ENCODE peak calls at places on chromosomes 1 and 21, in ten cellular contexts. D is thoracic aorta, O is left lung, K is lower leg skin, H is stomach, F is body of pancreas, Y is AG04449, U is cardiac fibroblast, S is PC-9, N is AG10803. M is an unnamed sample.

GRCh38 chr21:44485254-44485793 is 30.0 kb downstream of the LRRC3 start:
- DNase-seq in D (no peak), O (peak; percentile 54), K (no peak), H (no peak), F (no peak), Y (no peak), U (peak; percentile 51), S (no peak), N (peak; percentile 44), M (peak; percentile 53)

GRCh38 chr21:25398630-25399029 is 208.7 kb downstream of the MRPL39 start:
- DNase-seq in D (no peak), O (no peak), K (no peak), H (no peak), F (no peak), Y (no peak), U (no peak), S (no peak), N (no peak), M (no peak)

GRCh38 chr1:197395209-197395608 is 127.2 kb downstream of the CRB1 start:
- DNase-seq in D (no peak), O (no peak), K (no peak), H (no peak), F (no peak), Y (no peak), U (no peak), S (peak; percentile 50), N (no peak), M (no peak)

GRCh38 chr1:65539272-65540131 is 119.0 kb downstream of the LEPR start:
- DNase-seq in D (no peak), O (no peak), K (no peak), H (no peak), F (no peak), Y (no peak), U (no peak), S (no peak), N (peak; percentile 9), M (no peak)

GRCh38 chr1:230899845-230900251 is 31.5 kb upstream of the C1orf198 start:
- DNase-seq in D (no peak), O (no peak), K (no peak), H (no peak), F (peak; percentile 33), Y (peak; percentile 66), U (peak; percentile 91), S (no peak), N (peak; percentile 88), M (no peak)

GRCh38 chr21:38654580-38654979 is 151.1 kb upstream of the ETS2 start:
- DNase-seq in D (no peak), O (no peak), K (no peak), H (no peak), F (no peak), Y (no peak), U (no peak), S (no peak), N (no peak), M (no peak)

GRCh38 chr1:192350351-192350750 is 33.6 kb downstream of the RGS21 start:
- DNase-seq in D (no peak), O (no peak), K (no peak), H (no peak), F (no peak), Y (no peak), U (no peak), S (no peak), N (no peak), M (no peak)

GRCh38 chr1:75202751-75203150 is 68.6 kb downstream of the LHX8 start:
- DNase-seq in D (no peak), O (no peak), K (no peak), H (no peak), F (no peak), Y (no peak), U (no peak), S (no peak), N (no peak), M (no peak)

GRCh38 chr1:37797750-37798345 is 4.2 kb downstream of the MANEAL start:
- DNase-seq in D (no peak), O (no peak), K (no peak), H (no peak), F (no peak), Y (peak; percentile 46), U (peak; percentile 63), S (no peak), N (peak; percentile 78), M (no peak)

GRCh38 chr1:7644906-7645750 is 126.0 kb upstream of the VAMP3 start:
- DNase-seq in D (no peak), O (peak; percentile 63), K (no peak), H (peak; percentile 88), F (peak; percentile 70), Y (no peak), U (no peak), S (no peak), N (no peak), M (no peak)

GRCh38 chr1:206002160-206002559 is 1.0 kb downstream of the RAB7B start:
- DNase-seq in D (no peak), O (no peak), K (peak; percentile 51), H (no peak), F (no peak), Y (no peak), U (no peak), S (no peak), N (no peak), M (no peak)

GRCh38 chr1:247448107-247448778 is 9.7 kb downstream of the OR2B11 start:
- DNase-seq in D (no peak), O (peak; percentile 61), K (peak; percentile 30), H (peak; percentile 63), F (peak; percentile 68), Y (no peak), U (peak; percentile 68), S (no peak), N (peak; percentile 55), M (no peak)
- H3K4me3 ChIP-seq in D (peak overlapping the region; percentile 77), O (peak overlapping the region; percentile 33), K (peak overlapping the region; percentile 23), H (peak overlapping the region; percentile 41), F (no peak overlapping the region), Y (peak overlapping the region; percentile 53), U (peak overlapping the region; percentile 45), S (peak overlapping the region; percentile 54), N (peak overlapping the region; percentile 58), M (peak overlapping the region; percentile 54)

DNA sequence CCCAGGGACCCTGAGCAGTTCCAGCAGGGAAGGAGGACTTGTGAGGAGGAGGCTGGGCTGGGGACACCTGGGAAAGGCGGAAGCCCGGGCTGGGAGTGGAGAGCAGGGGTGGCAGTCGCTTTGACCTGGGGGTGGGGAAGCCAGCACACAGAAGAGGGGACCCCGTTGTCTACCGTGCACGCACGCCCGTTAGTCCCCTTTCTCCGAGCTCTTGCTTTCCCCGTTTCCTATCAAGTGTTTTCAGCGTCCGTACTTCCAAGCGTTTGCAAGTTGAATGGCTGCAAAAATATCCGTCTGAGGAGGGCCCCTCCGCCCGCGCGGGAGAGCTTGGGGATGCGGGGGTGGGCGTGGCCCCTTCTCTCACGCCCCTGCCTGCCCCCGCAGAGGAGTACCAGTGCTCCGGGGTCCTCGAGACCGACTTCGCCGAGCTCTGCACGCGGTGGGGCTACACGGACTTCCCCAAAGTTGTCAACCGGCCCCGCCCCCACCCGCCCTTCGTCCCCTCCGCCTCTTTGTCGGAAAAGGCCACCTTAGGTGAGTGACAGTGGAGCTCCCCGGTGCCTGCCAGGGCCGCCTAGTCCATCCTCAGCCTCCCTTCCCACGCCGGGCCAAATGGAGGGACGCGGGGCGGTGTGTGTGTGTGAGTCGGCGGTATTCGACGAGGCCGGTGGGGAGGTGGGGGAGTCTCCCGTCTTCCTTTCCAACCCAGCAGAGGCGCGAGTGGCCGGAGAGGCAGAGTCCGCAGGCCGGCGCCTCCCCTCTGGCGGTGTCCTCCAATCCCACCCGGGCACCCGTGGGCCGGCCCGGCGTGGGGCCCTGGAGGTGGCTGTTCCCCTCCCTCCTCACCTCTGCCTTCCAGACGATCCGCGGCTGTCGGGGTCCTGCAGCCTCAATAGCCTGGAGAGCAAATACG is 3.4 kb downstream of the LRRC71 start:
- DNase-seq in D (no peak), O (no peak), K (no peak), H (no peak), F (no peak), Y (no peak), U (no peak), S (no peak), N (no peak), M (no peak)
- H3K4me3 ChIP-seq in D (peak overlapping the region; percentile 34), O (no peak overlapping the region), K (no peak overlapping the region), H (no peak overlapping the region), F (no peak overlapping the region), Y (no peak overlapping the region), U (no peak overlapping the region), S (no peak overlapping the region), N (no peak overlapping the region), M (peak overlapping the region; percentile 9)

GRCh38 chr1:49171941-49172593 is 395.4 kb upstream of the BEND5 start:
- DNase-seq in D (no peak), O (no peak), K (no peak), H (no peak), F (no peak), Y (no peak), U (no peak), S (no peak), N (peak; percentile 2), M (no peak)
- H3K4me3 ChIP-seq in D (no peak overlapping the region), O (no peak overlapping the region), K (no peak overlapping the region), H (no peak overlapping the region), F (no peak overlapping the region), Y (no peak overlapping the region), U (no peak overlapping the region), S (no peak overlapping the region), N (no peak overlapping the region), M (no peak overlapping the region)

DNA sequence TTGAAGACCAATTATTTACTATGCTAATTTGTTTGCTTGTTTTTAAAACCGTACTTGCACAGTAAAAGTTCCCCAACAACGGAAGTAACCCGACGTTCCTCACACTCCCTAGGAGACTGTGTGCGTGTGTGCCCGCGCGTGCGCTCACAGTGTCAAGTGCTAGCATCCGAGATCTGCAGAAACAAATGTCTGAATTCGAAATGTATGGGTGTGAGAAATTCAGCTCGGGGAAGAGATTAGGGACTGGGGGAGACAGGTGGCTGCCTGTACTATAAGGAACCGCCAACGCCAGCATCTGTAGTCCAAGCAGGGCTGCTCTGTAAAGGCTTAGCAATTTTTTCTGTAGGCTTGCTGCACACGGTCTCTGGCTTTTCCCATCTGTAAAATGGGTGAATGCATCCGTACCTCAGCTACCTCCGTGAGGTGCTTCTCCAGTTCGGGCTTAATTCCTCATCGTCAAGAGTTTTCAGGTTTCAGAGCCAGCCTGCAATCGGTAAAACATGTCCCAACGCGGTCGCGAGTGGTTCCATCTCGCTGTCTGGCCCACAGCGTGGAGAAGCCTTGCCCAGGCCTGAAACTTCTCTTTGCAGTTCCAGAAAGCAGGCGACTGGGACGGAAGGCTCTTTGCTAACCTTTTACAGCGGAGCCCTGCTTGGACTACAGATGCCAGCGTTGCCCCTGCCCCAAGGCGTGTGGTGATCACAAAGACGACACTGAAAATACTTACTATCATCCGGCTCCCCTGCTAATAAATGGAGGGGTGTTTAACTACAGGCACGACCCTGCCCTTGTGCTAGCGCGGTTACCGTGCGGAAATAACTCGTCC is 1.2 kb upstream of the OLIG2 start:
- DNase-seq in D (no peak), O (no peak), K (no peak), H (no peak), F (no peak), Y (no peak), U (no peak), S (no peak), N (no peak), M (no peak)
- H3K4me3 ChIP-seq in D (no peak overlapping the region), O (peak overlapping the region; percentile 13), K (no peak overlapping the region), H (no peak overlapping the region), F (no peak overlapping the region), Y (no peak overlapping the region), U (no peak overlapping the region), S (no peak overlapping the region), N (no peak overlapping the region), M (no peak overlapping the region)